ENCODE peak calls at places on chromosomes 16 and 17, in eight cellular contexts. G, V, S, E, H, K, Z and C are unnamed samples.

GRCh38 chr17:44221072-44221861 is 1.8 kb upstream of the UBTF start:
- DNase-seq in G (peak; percentile 75), V (peak; percentile 68), S (peak; percentile 92), E (no peak), H (peak; percentile 73), K (peak; percentile 85), Z (peak; percentile 92), C (no peak)

GRCh38 chr17:70767102-70767701 is 597.9 kb downstream of the KCNJ2 start:
- DNase-seq in G (no peak), V (no peak), S (no peak), E (no peak), H (peak; percentile 9), K (no peak), Z (peak; percentile 44), C (no peak)

GRCh38 chr16:88007321-88007731 is 56.1 kb downstream of the BANP start:
- DNase-seq in G (no peak), V (no peak), S (no peak), E (no peak), H (no peak), K (no peak), Z (no peak), C (no peak)

GRCh38 chr17:50452627-50453300 is 15.9 kb downstream of the CHAD start:
- DNase-seq in G (no peak), V (no peak), S (no peak), E (no peak), H (no peak), K (no peak), Z (no peak), C (no peak)

GRCh38 chr17:14559720-14560119 is 258.8 kb downstream of the HS3ST3B1 start:
- DNase-seq in G (no peak), V (no peak), S (no peak), E (no peak), H (no peak), K (no peak), Z (no peak), C (no peak)

GRCh38 chr16:85262558-85263196 is 150.4 kb upstream of the CIBAR2 start:
- DNase-seq in G (no peak), V (no peak), S (no peak), E (no peak), H (no peak), K (no peak), Z (no peak), C (no peak)

GRCh38 chr17:75090871-75091854 is 3.4 kb downstream of the SLC16A5 start:
- DNase-seq in G (no peak), V (peak; percentile 76), S (no peak), E (no peak), H (no peak), K (no peak), Z (no peak), C (no peak)

GRCh38 chr17:77935121-77935571 is 23.4 kb upstream of the TNRC6C start:
- DNase-seq in G (no peak), V (no peak), S (no peak), E (no peak), H (no peak), K (no peak), Z (no peak), C (no peak)

GRCh38 chr17:63039899-63040602 is 74.0 kb downstream of the TANC2 start:
- DNase-seq in G (no peak), V (no peak), S (no peak), E (no peak), H (peak; percentile 37), K (no peak), Z (no peak), C (no peak)

DNA sequence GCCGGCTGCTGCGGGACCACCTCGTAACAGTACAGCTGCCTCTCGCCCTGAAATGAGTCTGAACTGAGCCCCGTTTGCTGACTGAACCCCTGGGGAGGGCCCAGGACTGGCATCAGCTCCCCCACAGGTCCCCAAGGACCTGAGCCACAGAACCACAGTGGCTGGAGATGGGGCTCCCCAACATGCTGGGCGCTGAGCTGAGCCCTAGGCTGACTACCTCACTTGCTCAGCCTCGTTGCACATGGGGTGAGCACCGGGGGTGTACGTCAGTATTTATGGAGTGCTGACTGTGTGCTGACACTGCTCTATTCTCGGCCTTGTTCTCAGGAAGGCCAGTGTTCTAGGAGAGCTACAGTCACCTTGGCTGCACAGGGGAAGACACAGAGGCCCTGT is 6.6 kb upstream of the VASN start:
- DNase-seq in G (no peak), V (no peak), S (no peak), E (no peak), H (no peak), K (no peak), Z (no peak), C (no peak)
- H3K4me3 ChIP-seq in G (no peak overlapping the region), V (no peak overlapping the region), S (no peak overlapping the region), E (no peak overlapping the region), H (no peak overlapping the region), K (no peak overlapping the region), Z (no peak overlapping the region), C (no peak overlapping the region)

DNA sequence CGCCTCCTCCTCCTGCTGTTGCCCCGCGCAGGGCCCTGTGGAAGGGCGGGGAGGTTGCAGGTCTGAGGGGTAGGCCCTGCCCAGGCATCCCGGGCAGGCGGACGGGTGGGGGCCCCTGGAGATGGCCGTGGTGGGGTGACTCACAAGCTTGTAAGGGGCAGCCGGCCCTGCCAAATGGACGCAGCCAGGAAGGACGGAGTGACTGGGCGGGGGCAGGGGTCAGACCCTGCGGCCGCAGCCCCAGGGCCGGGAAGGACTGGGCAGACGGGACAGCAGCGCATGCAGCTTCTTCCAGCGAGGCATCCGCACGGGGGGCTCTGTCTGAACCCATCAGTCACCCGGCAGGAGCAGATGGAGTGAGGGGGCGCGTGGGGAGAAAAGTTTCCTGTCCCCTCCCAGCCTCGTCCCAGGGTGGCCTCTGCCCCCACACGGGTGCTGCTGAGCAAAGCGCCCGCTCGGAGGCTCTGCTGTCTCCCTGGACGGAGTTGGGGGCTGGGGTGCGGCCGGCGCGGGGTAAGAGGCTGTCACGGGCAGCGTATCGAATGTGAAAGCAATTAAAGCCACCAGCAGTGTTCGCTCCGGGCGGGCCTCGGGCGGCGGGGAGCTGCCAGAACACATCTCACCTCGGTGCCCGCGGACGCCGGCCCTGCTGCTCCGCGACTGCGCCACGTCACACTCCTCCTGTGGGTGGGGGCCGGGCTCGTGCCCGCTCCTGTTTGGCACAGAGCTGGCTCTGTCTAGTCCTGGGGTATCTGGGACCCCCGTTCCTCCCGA is 5.4 kb upstream of the PRR35 start:
- DNase-seq in G (no peak), V (no peak), S (no peak), E (no peak), H (no peak), K (no peak), Z (no peak), C (no peak)
- H3K4me3 ChIP-seq in G (peak overlapping the region; percentile 4), V (no peak overlapping the region), S (peak overlapping the region; percentile 39), E (no peak overlapping the region), H (peak overlapping the region; percentile 27), K (no peak overlapping the region), Z (no peak overlapping the region), C (no peak overlapping the region)

GRCh38 chr16:9012848-9013507 is 49.3 kb upstream of the USP7 start:
- DNase-seq in G (no peak), V (no peak), S (no peak), E (no peak), H (no peak), K (no peak), Z (peak; percentile 45), C (no peak)
- H3K4me3 ChIP-seq in G (no peak overlapping the region), V (no peak overlapping the region), S (no peak overlapping the region), E (no peak overlapping the region), H (no peak overlapping the region), K (no peak overlapping the region), Z (no peak overlapping the region), C (no peak overlapping the region)

GRCh38 chr17:48178327-48178726 is 70.8 kb downstream of the SNX11 start:
- DNase-seq in G (no peak), V (no peak), S (no peak), E (no peak), H (no peak), K (no peak), Z (no peak), C (no peak)
- H3K4me3 ChIP-seq in G (no peak overlapping the region), V (no peak overlapping the region), S (no peak overlapping the region), E (no peak overlapping the region), H (no peak overlapping the region), K (no peak overlapping the region), Z (no peak overlapping the region), C (no peak overlapping the region)

GRCh38 chr17:38339891-38340290 is 3.9 kb downstream of the GPR179 start:
- DNase-seq in G (no peak), V (no peak), S (no peak), E (no peak), H (no peak), K (no peak), Z (no peak), C (no peak)

GRCh38 chr17:38334480-38335364 is 9.0 kb downstream of the GPR179 start:
- DNase-seq in G (no peak), V (no peak), S (no peak), E (no peak), H (no peak), K (no peak), Z (no peak), C (no peak)

GRCh38 chr17:38338535-38338934 is 5.2 kb downstream of the GPR179 start:
- DNase-seq in G (no peak), V (no peak), S (no peak), E (no peak), H (no peak), K (no peak), Z (no peak), C (no peak)

GRCh38 chr17:38338053-38338452 is 5.7 kb downstream of the GPR179 start:
- DNase-seq in G (no peak), V (no peak), S (no peak), E (no peak), H (no peak), K (no peak), Z (no peak), C (no peak)

DNA sequence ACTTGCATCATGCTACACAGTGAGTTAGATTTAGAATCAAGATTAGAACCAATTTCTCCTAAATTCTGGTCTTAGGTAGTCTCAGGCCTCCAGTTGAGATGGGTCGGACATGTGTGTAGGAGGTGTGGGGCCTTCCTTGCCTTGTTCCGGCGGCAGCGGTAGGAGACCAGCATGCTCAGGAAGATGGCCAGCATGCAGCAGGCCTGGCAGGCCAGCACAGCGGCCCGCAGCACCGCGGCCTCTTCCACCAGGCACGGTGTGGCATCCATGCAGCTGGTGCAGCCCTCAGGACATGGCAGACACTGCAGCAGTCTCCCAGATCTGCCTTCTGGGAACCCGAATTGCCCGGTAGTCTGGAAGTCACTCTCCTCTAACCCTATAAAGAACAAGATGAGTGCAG is 6.9 kb downstream of the GPR179 start:
- DNase-seq in G (no peak), V (no peak), S (no peak), E (no peak), H (no peak), K (no peak), Z (no peak), C (no peak)
- H3K4me3 ChIP-seq in G (no peak overlapping the region), V (no peak overlapping the region), S (no peak overlapping the region), E (no peak overlapping the region), H (no peak overlapping the region), K (no peak overlapping the region), Z (no peak overlapping the region), C (no peak overlapping the region)

GRCh38 chr16:1305823-1306222 is 3.6 kb upstream of the UBE2I start:
- DNase-seq in G (no peak), V (no peak), S (no peak), E (no peak), H (no peak), K (no peak), Z (no peak), C (no peak)
- H3K4me3 ChIP-seq in G (no peak overlapping the region), V (no peak overlapping the region), S (no peak overlapping the region), E (no peak overlapping the region), H (no peak overlapping the region), K (no peak overlapping the region), Z (no peak overlapping the region), C (no peak overlapping the region)